ENCODE peak calls at places on chromosomes 7 and 10, in nine cellular contexts. H is transverse colon, U is neural progenitor cell, F is AG04450, B is heart left ventricle, Q is PC-9, J is aorta, L is PC-3, K is Panc1. A is an unnamed sample. For H3K9me3, the result is how much of the 10 kb centered on the place peaks cover.

GRCh38 chr7:155701972-155702544 is 57.6 kb downstream of the RBM33 start:
- DNase-seq in H (no peak), U (no peak), F (no peak), B (no peak), Q (no peak), J (no peak), L (no peak), K (no peak), A (no peak)

GRCh38 chr7:151351967-151352366 is 10.4 kb downstream of the NUB1 start:
- DNase-seq in H (no peak), U (no peak), F (no peak), B (no peak), Q (no peak), J (no peak), L (no peak), K (no peak), A (peak)

GRCh38 chr10:30751678-30752331 is 122.3 kb upstream of the LYZL2 start:
- DNase-seq in H (peak), U (peak), F (peak), B (peak), Q (no peak), J (peak), L (peak), K (no peak), A (peak)

GRCh38 chr7:55778631-55779030 is 83.9 kb downstream of the SEPTIN14 start:
- DNase-seq in H (no peak), U (no peak), F (no peak), B (no peak), Q (no peak), J (no peak), L (no peak), K (no peak), A (no peak)

GRCh38 chr10:71453186-71453585 is 56.5 kb downstream of the CDH23 start:
- DNase-seq in H (no peak), U (no peak), F (no peak), B (no peak), Q (no peak), J (no peak), L (no peak), K (no peak), A (no peak)

GRCh38 chr7:95899919-95900513 is 127.7 kb downstream of the DYNC1I1 start:
- DNase-seq in H (no peak), U (peak), F (no peak), B (no peak), Q (no peak), J (no peak), L (no peak), K (no peak), A (no peak)

GRCh38 chr7:157907998-157908782 is 571.4 kb downstream of the DNAJB6 start:
- DNase-seq in H (no peak), U (no peak), F (no peak), B (no peak), Q (no peak), J (no peak), L (no peak), K (no peak), A (no peak)

GRCh38 chr7:54664235-54665228 is 94.5 kb downstream of the SEC61G start:
- DNase-seq in H (peak), U (peak), F (no peak), B (peak), Q (peak), J (no peak), L (peak), K (no peak), A (peak)

GRCh38 chr7:131327049-131327625 is 539 bp upstream of the MKLN1 start:
- DNase-seq in H (peak), U (no peak), F (no peak), B (peak), Q (peak), J (peak), L (peak), K (peak), A (peak)

GRCh38 chr10:79442171-79443040 is 3.0 kb downstream of the ZCCHC24 start:
- DNase-seq in H (no peak), U (no peak), F (no peak), B (no peak), Q (no peak), J (no peak), L (no peak), K (no peak), A (no peak)

GRCh38 chr10:101716891-101717659 is 22.1 kb upstream of the FBXW4 start:
- DNase-seq in H (no peak), U (no peak), F (no peak), B (no peak), Q (peak), J (no peak), L (peak), K (no peak), A (no peak)

GRCh38 chr7:117381357-117381756 is 45.9 kb downstream of the ASZ1 start:
- DNase-seq in H (no peak), U (no peak), F (no peak), B (no peak), Q (no peak), J (no peak), L (no peak), K (no peak), A (no peak)

GRCh38 chr10:17386616-17387075 is 67.7 kb downstream of the ST8SIA6 start:
- DNase-seq in H (no peak), U (no peak), F (no peak), B (peak), Q (no peak), J (no peak), L (no peak), K (no peak), A (no peak)

GRCh38 chr10:101986277-101986971 is 69.5 kb downstream of the ARMH3 start:
- DNase-seq in H (peak), U (no peak), F (no peak), B (peak), Q (no peak), J (peak), L (no peak), K (no peak), A (no peak)

GRCh38 chr10:45480294-45480693 is 106.3 kb downstream of the ALOX5 start:
- DNase-seq in H (no peak), U (no peak), F (no peak), B (no peak), Q (no peak), J (no peak), L (no peak), K (no peak), A (no peak)

GRCh38 chr7:2004841-2005351 is 227.8 kb downstream of the MAD1L1 start:
- DNase-seq in H (peak), U (no peak), F (no peak), B (peak), Q (no peak), J (peak), L (no peak), K (no peak), A (no peak)

GRCh38 chr7:135843214-135843613 is 94.6 kb upstream of the FAM180A start:
- DNase-seq in H (no peak), U (no peak), F (no peak), B (no peak), Q (no peak), J (no peak), L (no peak), K (no peak), A (no peak)

GRCh38 chr10:22148956-22149355 is 68.9 kb downstream of the EBLN1 start:
- DNase-seq in H (no peak), U (no peak), F (no peak), B (no peak), Q (no peak), J (no peak), L (peak), K (no peak), A (no peak)

GRCh38 chr7:22125436-22125835 is 179.7 kb upstream of the CDCA7L start:
- DNase-seq in H (no peak), U (no peak), F (no peak), B (no peak), Q (no peak), J (no peak), L (no peak), K (no peak), A (no peak)

GRCh38 chr10:5665380-5666323 is 743 bp downstream of the ASB13 start:
- DNase-seq in H (peak), U (peak), F (no peak), B (no peak), Q (no peak), J (no peak), L (no peak), K (no peak), A (peak)

GRCh38 chr10:126937026-126937425 is 31.8 kb downstream of the DOCK1 start:
- DNase-seq in H (no peak), U (no peak), F (no peak), B (no peak), Q (no peak), J (no peak), L (no peak), K (no peak), A (no peak)

GRCh38 chr7:80588591-80588990 is 49.9 kb upstream of the CD36 start:
- DNase-seq in H (no peak), U (no peak), F (no peak), B (no peak), Q (no peak), J (no peak), L (peak), K (no peak), A (no peak)

GRCh38 chr7:29401827-29402226 is 161.8 kb upstream of the PRR15 start:
- DNase-seq in H (no peak), U (peak), F (no peak), B (no peak), Q (no peak), J (no peak), L (no peak), K (no peak), A (no peak)

GRCh38 chr10:48518926-48519730 is 85.7 kb downstream of the ARHGAP22 start:
- DNase-seq in H (no peak), U (no peak), F (no peak), B (no peak), Q (no peak), J (peak), L (no peak), K (no peak), A (no peak)

GRCh38 chr10:79438021-79438698 is 7.3 kb downstream of the ZCCHC24 start:
- DNase-seq in H (no peak), U (no peak), F (no peak), B (no peak), Q (no peak), J (no peak), L (peak), K (no peak), A (no peak)

GRCh38 chr7:5596046-5596895 is 172.6 kb upstream of the TNRC18 start:
- DNase-seq in H (peak), U (peak), F (peak), B (peak), Q (peak), J (peak), L (peak), K (peak), A (no peak)

GRCh38 chr7:27640914-27641570 is 21.6 kb downstream of the HIBADH start:
- DNase-seq in H (no peak), U (no peak), F (no peak), B (peak), Q (peak), J (peak), L (peak), K (no peak), A (peak)

GRCh38 chr10:118971187-118971586 is 58.3 kb upstream of the NANOS1 start:
- DNase-seq in H (no peak), U (no peak), F (no peak), B (no peak), Q (no peak), J (no peak), L (no peak), K (no peak), A (no peak)

GRCh38 chr7:22350466-22351328 is 6.3 kb downstream of the RAPGEF5 start:
- DNase-seq in H (no peak), U (no peak), F (no peak), B (no peak), Q (peak), J (no peak), L (peak), K (no peak), A (no peak)

GRCh38 chr7:2287742-2288141 is 26.5 kb downstream of the SNX8 start:
- DNase-seq in H (no peak), U (no peak), F (no peak), B (no peak), Q (no peak), J (no peak), L (no peak), K (no peak), A (no peak)

GRCh38 chr10:34252111-34252510 is 563.0 kb downstream of the PARD3 start:
- DNase-seq in H (no peak), U (no peak), F (no peak), B (no peak), Q (no peak), J (no peak), L (peak), K (no peak), A (no peak)

GRCh38 chr10:48711830-48712229 is 27.2 kb downstream of the WDFY4 start:
- DNase-seq in H (no peak), U (no peak), F (no peak), B (no peak), Q (no peak), J (no peak), L (no peak), K (no peak), A (no peak)

GRCh38 chr7:132705146-132705545 is 128.9 kb upstream of the PLXNA4 start:
- DNase-seq in H (no peak), U (no peak), F (no peak), B (no peak), Q (no peak), J (no peak), L (no peak), K (no peak), A (no peak)

GRCh38 chr10:101777085-101777856 is 1.4 kb upstream of the FGF8 start:
- DNase-seq in H (no peak), U (no peak), F (no peak), B (no peak), Q (no peak), J (no peak), L (no peak), K (no peak), A (no peak)

DNA sequence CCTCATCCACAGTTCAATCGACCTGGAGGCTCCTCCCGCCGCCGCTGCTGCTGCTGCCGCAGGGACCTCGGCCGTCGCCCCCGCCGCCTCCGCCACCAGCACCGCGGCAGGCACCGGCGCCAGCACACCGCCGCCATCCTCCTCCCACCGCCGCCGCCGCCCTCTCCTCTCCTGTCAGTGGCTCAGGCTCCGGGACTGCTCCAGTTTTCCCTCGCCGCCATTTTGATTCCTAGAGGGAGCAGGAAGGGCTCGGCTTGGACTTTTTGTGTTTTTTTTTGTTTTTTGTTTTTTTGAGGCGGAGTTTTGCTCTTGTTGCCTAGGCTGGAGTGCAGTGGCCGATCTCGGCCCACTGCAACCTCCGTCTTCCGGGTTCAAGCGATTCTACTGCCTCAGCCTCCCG is 3.0 kb upstream of the MCM10 start:
- DNase-seq in H (no peak), U (peak), F (no peak), B (no peak), Q (no peak), J (no peak), L (no peak), K (no peak), A (no peak)
- H3K4me3 ChIP-seq in H (peak), U (no peak), F (no peak), B (peak), Q (peak), J (no peak), L (no peak), K (peak), A (peak)

DNA sequence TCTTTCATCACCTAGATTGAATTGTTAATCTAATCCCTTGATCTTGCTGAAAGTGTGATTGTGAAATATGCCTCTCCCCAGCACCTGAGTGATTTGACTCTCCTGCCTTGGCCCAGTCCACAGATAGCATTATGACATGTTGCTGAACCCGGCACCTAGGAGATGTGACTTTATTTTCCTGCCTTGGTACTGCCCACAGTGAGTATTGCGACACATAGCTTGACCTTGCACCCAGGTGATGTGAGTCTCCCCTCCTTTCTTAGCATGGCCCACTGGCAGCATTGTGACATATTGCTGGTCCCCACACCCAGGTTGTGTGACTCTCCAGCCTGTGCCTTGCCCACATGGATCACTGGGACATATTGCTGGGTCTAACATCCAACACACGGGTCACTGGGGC is 32.5 kb upstream of the ZNF107 start:
- DNase-seq in H (no peak), U (no peak), F (no peak), B (no peak), Q (no peak), J (no peak), L (no peak), K (no peak), A (no peak)
- H3K9me3 ChIP-seq in H (under half), U (under half), F (under half), B (under half), Q (under half), J (under half), L (under half), K (under half), A (under half)

DNA sequence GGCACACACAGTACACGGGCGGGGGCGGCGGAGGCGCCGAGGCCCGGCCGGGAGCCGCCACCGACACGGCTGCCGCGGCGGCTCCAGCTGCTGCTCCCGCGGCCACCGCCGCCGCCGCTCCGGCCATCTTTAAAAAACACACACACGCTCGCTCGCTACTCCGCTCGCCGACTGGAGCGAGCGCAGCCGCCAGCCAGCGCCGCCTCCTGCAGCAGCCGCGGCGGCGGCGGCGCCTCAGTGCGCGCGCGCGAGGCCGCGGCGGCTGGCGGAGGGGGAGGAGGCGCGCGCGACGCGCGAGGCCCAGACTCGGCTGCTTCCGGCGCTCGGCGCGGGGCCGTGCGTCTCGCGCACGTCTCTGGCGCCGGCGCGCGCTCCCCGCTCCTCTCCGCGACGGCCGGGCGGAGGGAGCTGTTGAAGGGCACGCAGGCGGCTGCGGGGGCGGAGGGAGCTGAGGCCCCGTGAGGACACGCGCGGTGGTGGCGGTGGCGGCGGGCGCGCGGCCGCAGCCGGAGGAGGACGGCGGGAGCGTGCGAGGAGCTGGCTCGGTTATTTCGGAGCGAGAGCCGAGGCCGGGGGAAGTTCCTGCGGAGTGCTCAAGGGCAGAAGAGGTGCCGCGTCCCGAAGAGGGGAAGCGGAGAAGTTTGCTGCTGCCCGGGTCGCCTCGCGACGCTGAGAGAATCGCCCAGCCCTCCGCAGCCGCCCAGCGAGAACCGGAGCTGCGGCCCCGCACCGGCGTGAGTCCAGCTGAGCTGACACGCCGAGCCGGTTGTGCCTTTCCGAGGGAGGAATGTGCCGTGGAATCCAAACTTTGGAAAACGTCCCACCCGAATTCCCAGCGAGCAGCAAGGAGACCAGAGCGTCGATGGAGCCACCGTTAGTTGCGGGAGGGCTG is at the start of gene KDM7A:
- DNase-seq in H (peak), U (peak), F (peak), B (peak), Q (peak), J (peak), L (peak), K (no peak), A (peak)
- H3K27ac ChIP-seq in H (peak), U (peak), F (peak), B (peak), Q (no peak), J (peak), L (no peak), K (peak), A (peak)

GRCh38 chr10:98168766-98169165 is 34.3 kb downstream of the R3HCC1L start:
- DNase-seq in H (no peak), U (no peak), F (no peak), B (no peak), Q (no peak), J (no peak), L (no peak), K (no peak), A (no peak)
- H3K4me3 ChIP-seq in H (no peak), U (no peak), F (no peak), B (no peak), Q (no peak), J (no peak), L (no peak), K (no peak), A (no peak)

GRCh38 chr7:14604606-14605005 is 297.9 kb downstream of the DGKB start:
- DNase-seq in H (no peak), U (no peak), F (no peak), B (no peak), Q (no peak), J (no peak), L (peak), K (no peak), A (no peak)
- H3K9me3 ChIP-seq in H (under half), U (under half), F (under half), B (under half), Q (under half), J (under half), L (under half), K (under half), A (under half)

DNA sequence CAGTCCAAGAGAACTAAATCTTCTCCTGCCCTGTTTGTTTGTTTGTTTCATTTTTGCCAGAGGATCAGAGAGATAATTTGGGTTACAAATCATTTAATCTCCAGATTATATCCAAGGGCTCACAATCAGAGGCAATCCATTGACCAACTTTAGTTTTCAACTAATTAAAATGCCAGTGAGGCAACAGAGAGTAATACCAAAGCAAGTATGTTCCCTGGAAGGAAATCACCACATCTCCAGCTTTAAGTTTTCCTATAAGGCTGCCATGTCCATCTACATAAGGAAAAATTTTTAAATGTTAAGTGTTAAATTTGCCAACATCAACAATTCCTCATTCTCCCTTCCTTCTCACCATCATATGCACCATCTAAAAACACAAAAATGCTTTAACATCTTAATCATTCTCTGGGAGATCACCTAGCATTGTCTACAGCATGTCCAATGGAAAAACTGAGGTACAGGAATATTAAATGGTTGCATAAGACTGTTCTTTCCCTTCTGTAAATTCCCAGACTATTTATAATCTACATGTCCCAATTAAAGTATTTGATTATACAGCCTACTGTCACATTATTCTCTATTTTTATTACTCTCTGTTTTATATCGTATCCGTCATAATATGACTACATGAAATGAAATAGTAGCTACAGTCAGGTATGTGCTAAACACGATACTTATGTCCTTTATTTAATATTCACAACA is 14.1 kb downstream of the USP54 start:
- DNase-seq in H (no peak), U (no peak), F (no peak), B (no peak), Q (no peak), J (no peak), L (no peak), K (no peak), A (no peak)
- H3K27ac ChIP-seq in H (peak), U (peak), F (no peak), B (peak), Q (peak), J (no peak), L (peak), K (peak), A (no peak)

DNA sequence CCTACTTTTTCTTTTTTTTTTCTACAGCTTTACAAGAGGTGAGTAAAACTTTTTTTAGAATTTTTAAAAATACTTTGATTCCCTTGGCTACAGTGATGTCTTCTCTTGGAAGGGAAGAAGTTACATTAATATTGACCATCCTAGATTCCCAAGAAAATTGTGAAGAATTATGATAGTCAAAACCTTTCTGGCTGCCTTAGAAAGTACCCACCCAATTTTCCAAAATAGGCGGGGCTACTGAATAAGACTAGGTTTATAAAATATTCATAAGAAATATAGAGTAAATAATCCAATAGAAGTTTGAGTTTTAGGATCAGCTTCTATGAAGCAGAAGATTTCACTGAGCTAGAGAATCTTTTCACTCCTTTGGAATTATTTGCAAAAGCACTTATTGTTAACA is 3.0 kb downstream of the COL1A2 start:
- DNase-seq in H (no peak), U (no peak), F (no peak), B (no peak), Q (no peak), J (no peak), L (no peak), K (no peak), A (no peak)
- H3K4me3 ChIP-seq in H (no peak), U (no peak), F (peak), B (peak), Q (no peak), J (peak), L (no peak), K (no peak), A (no peak)

A was measured in CD4-positive, CD25-positive, alpha-beta regulatory T cell.